ENCODE peak calls at places on chromosomes 1 and 21, in ten cellular contexts. X is NCI-H187 treated with DMSO at 0.1 percent for 48 hours, N is mucosa of descending colon, C is kidney tubule cell, H is H54, Q is fibroblast of lung, J is renal cortical epithelial cell, R is Peyer's patch, E is M059J, M is HS-5. S is an unnamed sample.

GRCh38 chr1:225343618-225344017 is 84.2 kb downstream of the LBR start:
- DNase-seq in X (no peak), N (no peak), C (peak; percentile 25), H (no peak), Q (peak; percentile 6), J (peak; percentile 37), R (no peak), E (peak; percentile 37), M (no peak), S (no peak)

GRCh38 chr1:204624631-204625216 is 60.8 kb downstream of the LRRN2 start:
- DNase-seq in X (no peak), N (no peak), C (no peak), H (no peak), Q (no peak), J (no peak), R (no peak), E (no peak), M (no peak), S (no peak)

GRCh38 chr1:54551891-54552290 is 3.9 kb downstream of the ACOT11 start:
- DNase-seq in X (no peak), N (no peak), C (no peak), H (no peak), Q (no peak), J (no peak), R (no peak), E (no peak), M (no peak), S (no peak)

GRCh38 chr1:67792756-67793475 is 40.4 kb downstream of the GNG12 start:
- DNase-seq in X (no peak), N (no peak), C (peak; percentile 46), H (no peak), Q (no peak), J (no peak), R (no peak), E (peak; percentile 49), M (no peak), S (no peak)

GRCh38 chr21:19935459-19935858 is 1062.8 kb upstream of the NCAM2 start:
- DNase-seq in X (no peak), N (no peak), C (no peak), H (no peak), Q (no peak), J (no peak), R (no peak), E (no peak), M (no peak), S (no peak)

GRCh38 chr1:24382165-24382577 is 31.4 kb downstream of the STPG1 start:
- DNase-seq in X (no peak), N (no peak), C (no peak), H (no peak), Q (no peak), J (peak; percentile 27), R (no peak), E (no peak), M (no peak), S (no peak)

GRCh38 chr1:196361112-196361714 is 247.0 kb downstream of the KCNT2 start:
- DNase-seq in X (no peak), N (no peak), C (peak; percentile 92), H (no peak), Q (peak; percentile 5), J (peak; percentile 87), R (no peak), E (peak; percentile 47), M (no peak), S (no peak)

GRCh38 chr1:155607708-155608107 is 2.3 kb upstream of the MSTO1 start:
- DNase-seq in X (no peak), N (no peak), C (no peak), H (no peak), Q (no peak), J (no peak), R (no peak), E (peak; percentile 31), M (no peak), S (no peak)

GRCh38 chr1:80258659-80259058 is 1252.1 kb upstream of the ADGRL4 start:
- DNase-seq in X (no peak), N (no peak), C (no peak), H (no peak), Q (no peak), J (no peak), R (no peak), E (no peak), M (no peak), S (no peak)

GRCh38 chr1:91730781-91731732 is 154.9 kb downstream of the TGFBR3 start:
- DNase-seq in X (no peak), N (no peak), C (peak; percentile 71), H (peak; percentile 44), Q (peak; percentile 79), J (peak; percentile 63), R (no peak), E (peak; percentile 59), M (no peak), S (no peak)

GRCh38 chr1:215360786-215361185 is 206.3 kb upstream of the KCTD3 start:
- DNase-seq in X (no peak), N (no peak), C (no peak), H (no peak), Q (peak; percentile 59), J (peak; percentile 18), R (no peak), E (peak; percentile 73), M (no peak), S (no peak)

GRCh38 chr1:29689372-29690030 is 453.2 kb downstream of the PTPRU start:
- DNase-seq in X (no peak), N (no peak), C (no peak), H (no peak), Q (no peak), J (no peak), R (no peak), E (no peak), M (no peak), S (no peak)

GRCh38 chr1:115837762-115838421 is 3.0 kb downstream of the NHLH2 start:
- DNase-seq in X (no peak), N (peak; percentile 45), C (no peak), H (no peak), Q (no peak), J (no peak), R (no peak), E (no peak), M (no peak), S (no peak)

GRCh38 chr1:218823291-218823900 is 350.3 kb upstream of the LYPLAL1 start:
- DNase-seq in X (no peak), N (no peak), C (peak; percentile 99), H (no peak), Q (peak; percentile 98), J (peak; percentile 100), R (no peak), E (peak; percentile 83), M (peak; percentile 58), S (no peak)

GRCh38 chr1:75366595-75366994 is 232.4 kb downstream of the LHX8 start:
- DNase-seq in X (no peak), N (no peak), C (no peak), H (no peak), Q (no peak), J (no peak), R (no peak), E (no peak), M (no peak), S (no peak)

GRCh38 chr1:173802961-173803360 is 21.5 kb upstream of the DARS2 start:
- DNase-seq in X (no peak), N (no peak), C (no peak), H (no peak), Q (no peak), J (peak; percentile 15), R (no peak), E (no peak), M (no peak), S (no peak)

GRCh38 chr1:220680085-220680687 is 10.0 kb upstream of the C1orf115 start:
- DNase-seq in X (no peak), N (no peak), C (peak; percentile 45), H (peak; percentile 32), Q (peak; percentile 20), J (peak; percentile 49), R (no peak), E (peak; percentile 34), M (no peak), S (no peak)

GRCh38 chr1:147526501-147526900 is 14.8 kb upstream of the BCL9 start:
- DNase-seq in X (no peak), N (no peak), C (no peak), H (no peak), Q (no peak), J (no peak), R (no peak), E (no peak), M (no peak), S (no peak)

GRCh38 chr1:203048555-203049051 is 22.3 kb downstream of the PPFIA4 start:
- DNase-seq in X (no peak), N (no peak), C (no peak), H (no peak), Q (no peak), J (no peak), R (no peak), E (no peak), M (no peak), S (peak; percentile 43)

GRCh38 chr21:44402323-44403105 is 49.1 kb downstream of the TRPM2 start:
- DNase-seq in X (no peak), N (no peak), C (no peak), H (no peak), Q (no peak), J (no peak), R (no peak), E (peak; percentile 19), M (no peak), S (no peak)

GRCh38 chr1:224407546-224408293 is 26.9 kb downstream of the WDR26 start:
- DNase-seq in X (no peak), N (no peak), C (peak; percentile 43), H (no peak), Q (peak; percentile 69), J (no peak), R (no peak), E (peak; percentile 68), M (no peak), S (no peak)

GRCh38 chr1:32937061-32937460 is 27.5 kb downstream of the RNF19B start:
- DNase-seq in X (no peak), N (no peak), C (peak; percentile 51), H (no peak), Q (peak; percentile 28), J (peak; percentile 66), R (no peak), E (peak; percentile 46), M (no peak), S (no peak)

GRCh38 chr1:94873520-94874351 is 53.2 kb downstream of the CNN3 start:
- DNase-seq in X (peak; percentile 73), N (no peak), C (no peak), H (no peak), Q (peak; percentile 55), J (no peak), R (no peak), E (no peak), M (no peak), S (no peak)

GRCh38 chr1:6260961-6261614 is at the start of gene GPR153:
- DNase-seq in X (no peak), N (no peak), C (no peak), H (no peak), Q (peak; percentile 36), J (no peak), R (peak; percentile 21), E (peak; percentile 42), M (no peak), S (no peak)

GRCh38 chr1:53559391-53559815 is 100.2 kb downstream of the DMRTB1 start:
- DNase-seq in X (no peak), N (no peak), C (no peak), H (no peak), Q (no peak), J (no peak), R (no peak), E (no peak), M (no peak), S (no peak)

GRCh38 chr1:245677446-245678240 is 522.9 kb downstream of the KIF26B start:
- DNase-seq in X (no peak), N (no peak), C (peak; percentile 7), H (no peak), Q (peak; percentile 30), J (no peak), R (no peak), E (no peak), M (peak; percentile 22), S (no peak)

GRCh38 chr21:41651830-41652229 is 115.0 kb downstream of the RIPK4 start:
- DNase-seq in X (no peak), N (no peak), C (peak; percentile 23), H (no peak), Q (no peak), J (no peak), R (no peak), E (peak; percentile 81), M (no peak), S (no peak)

GRCh38 chr21:39314155-39315027 is 959 bp upstream of the BRWD1 start:
- DNase-seq in X (no peak), N (peak; percentile 66), C (peak; percentile 78), H (peak; percentile 54), Q (peak; percentile 78), J (peak; percentile 70), R (peak; percentile 48), E (peak; percentile 69), M (peak; percentile 54), S (peak; percentile 5)